ENCODE peak calls at places on chromosomes 2 and 18, in six cellular contexts. One of them, this sample, is unnamed.

GRCh38 chr18:36158261-36158867 is 28.7 kb downstream of the ELP2 start:
- DNase-seq in neuronal stem cell: no peak
- DNase-seq in IMR-90: peak
- DNase-seq in mesenchymal stem cell: peak
- DNase-seq in H1: no peak
- DNase-seq in trophoblast cell: no peak
- DNase-seq in this sample: no peak

GRCh38 chr18:44759925-44760342 is 79.2 kb downstream of the SETBP1 start:
- DNase-seq in neuronal stem cell: no peak
- DNase-seq in IMR-90: no peak
- DNase-seq in mesenchymal stem cell: no peak
- DNase-seq in H1: no peak
- DNase-seq in trophoblast cell: no peak
- DNase-seq in this sample: no peak

GRCh38 chr18:74197705-74198341 is 49.5 kb downstream of the TIMM21 start:
- DNase-seq in neuronal stem cell: no peak
- DNase-seq in IMR-90: no peak
- DNase-seq in mesenchymal stem cell: no peak
- DNase-seq in H1: no peak
- DNase-seq in trophoblast cell: no peak
- DNase-seq in this sample: no peak

GRCh38 chr2:64400733-64401500 is 53.0 kb upstream of the LGALSL start:
- DNase-seq in neuronal stem cell: no peak
- DNase-seq in IMR-90: no peak
- DNase-seq in mesenchymal stem cell: peak
- DNase-seq in H1: no peak
- DNase-seq in trophoblast cell: no peak
- DNase-seq in this sample: no peak

GRCh38 chr18:7618821-7619410 is 51.8 kb downstream of the PTPRM start:
- DNase-seq in neuronal stem cell: peak
- DNase-seq in IMR-90: no peak
- DNase-seq in mesenchymal stem cell: no peak
- DNase-seq in H1: no peak
- DNase-seq in trophoblast cell: no peak
- DNase-seq in this sample: no peak

GRCh38 chr2:106575955-106576354 is 88.8 kb downstream of the CD8B2 start:
- DNase-seq in neuronal stem cell: peak
- DNase-seq in IMR-90: peak
- DNase-seq in mesenchymal stem cell: peak
- DNase-seq in H1: peak
- DNase-seq in trophoblast cell: peak
- DNase-seq in this sample: peak

GRCh38 chr2:80482276-80482675 is 177.7 kb upstream of the LRRTM1 start:
- DNase-seq in neuronal stem cell: no peak
- DNase-seq in IMR-90: no peak
- DNase-seq in mesenchymal stem cell: no peak
- DNase-seq in H1: no peak
- DNase-seq in trophoblast cell: no peak
- DNase-seq in this sample: no peak

GRCh38 chr2:145958611-145959010 is 1438.7 kb upstream of the ZEB2 start:
- DNase-seq in neuronal stem cell: no peak
- DNase-seq in IMR-90: no peak
- DNase-seq in mesenchymal stem cell: peak
- DNase-seq in H1: no peak
- DNase-seq in trophoblast cell: no peak
- DNase-seq in this sample: no peak

GRCh38 chr2:25165992-25166618 is 2.3 kb downstream of the POMC start:
- DNase-seq in neuronal stem cell: no peak
- DNase-seq in IMR-90: no peak
- DNase-seq in mesenchymal stem cell: no peak
- DNase-seq in H1: peak
- DNase-seq in trophoblast cell: peak
- DNase-seq in this sample: peak

GRCh38 chr2:131542438-131543384 is 15.0 kb downstream of the CCDC74A start:
- DNase-seq in neuronal stem cell: no peak
- DNase-seq in IMR-90: no peak
- DNase-seq in mesenchymal stem cell: no peak
- DNase-seq in H1: no peak
- DNase-seq in trophoblast cell: no peak
- DNase-seq in this sample: no peak

GRCh38 chr2:106193491-106193976 is 567 bp downstream of the UXS1 start:
- DNase-seq in neuronal stem cell: peak
- DNase-seq in IMR-90: no peak
- DNase-seq in mesenchymal stem cell: no peak
- DNase-seq in H1: peak
- DNase-seq in trophoblast cell: no peak
- DNase-seq in this sample: no peak

GRCh38 chr2:98769784-98770183 is 38.9 kb upstream of the MGAT4A start:
- DNase-seq in neuronal stem cell: no peak
- DNase-seq in IMR-90: no peak
- DNase-seq in mesenchymal stem cell: no peak
- DNase-seq in H1: no peak
- DNase-seq in trophoblast cell: peak
- DNase-seq in this sample: no peak

GRCh38 chr2:111058264-111058663 is 62.5 kb upstream of the BCL2L11 start:
- DNase-seq in neuronal stem cell: no peak
- DNase-seq in IMR-90: no peak
- DNase-seq in mesenchymal stem cell: no peak
- DNase-seq in H1: no peak
- DNase-seq in trophoblast cell: no peak
- DNase-seq in this sample: no peak

GRCh38 chr2:98849113-98849512 is 86.9 kb downstream of the CRACDL start:
- DNase-seq in neuronal stem cell: no peak
- DNase-seq in IMR-90: no peak
- DNase-seq in mesenchymal stem cell: no peak
- DNase-seq in H1: no peak
- DNase-seq in trophoblast cell: no peak
- DNase-seq in this sample: no peak

GRCh38 chr2:147099845-147100244 is 745.0 kb upstream of the ACVR2A start:
- DNase-seq in neuronal stem cell: no peak
- DNase-seq in IMR-90: no peak
- DNase-seq in mesenchymal stem cell: no peak
- DNase-seq in H1: no peak
- DNase-seq in trophoblast cell: peak
- DNase-seq in this sample: no peak

GRCh38 chr18:35473562-35473961 is 24.2 kb downstream of the INO80C start:
- DNase-seq in neuronal stem cell: no peak
- DNase-seq in IMR-90: no peak
- DNase-seq in mesenchymal stem cell: no peak
- DNase-seq in H1: no peak
- DNase-seq in trophoblast cell: no peak
- DNase-seq in this sample: no peak

GRCh38 chr18:40006553-40007073 is 1948.4 kb upstream of the PIK3C3 start:
- DNase-seq in neuronal stem cell: no peak
- DNase-seq in IMR-90: no peak
- DNase-seq in mesenchymal stem cell: no peak
- DNase-seq in H1: no peak
- DNase-seq in trophoblast cell: no peak
- DNase-seq in this sample: peak

DNA sequence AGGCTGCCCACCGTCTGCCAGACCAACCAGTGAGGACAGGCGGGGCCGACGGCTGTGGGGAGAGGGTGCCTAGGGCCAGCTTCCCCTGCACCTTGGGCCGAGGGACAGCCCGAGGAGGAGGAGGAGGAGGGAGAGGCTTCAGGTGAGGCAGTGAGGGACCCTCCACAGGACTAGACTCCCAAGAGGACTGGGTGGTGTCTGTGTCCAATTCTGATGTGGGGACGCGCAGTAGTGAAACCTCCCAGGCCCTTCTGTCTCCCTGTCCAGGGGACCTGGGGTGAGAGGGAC is 19.8 kb upstream of the ASB1 start:
- DNase-seq in neuronal stem cell: no peak
- DNase-seq in IMR-90: no peak
- DNase-seq in mesenchymal stem cell: no peak
- DNase-seq in H1: no peak
- DNase-seq in trophoblast cell: no peak
- DNase-seq in this sample: no peak
- H4K91ac ChIP-seq in neuronal stem cell: no peak
- H4K91ac ChIP-seq in IMR-90: no peak
- H4K91ac ChIP-seq in mesenchymal stem cell: no peak
- H4K91ac ChIP-seq in H1: no peak
- H4K91ac ChIP-seq in trophoblast cell: no peak
- H4K91ac ChIP-seq in this sample: no peak

GRCh38 chr18:22108674-22109073 is 60.7 kb upstream of the GATA6 start:
- DNase-seq in neuronal stem cell: no peak
- DNase-seq in IMR-90: no peak
- DNase-seq in mesenchymal stem cell: peak
- DNase-seq in H1: no peak
- DNase-seq in trophoblast cell: no peak
- DNase-seq in this sample: peak
- H2AK5ac ChIP-seq in neuronal stem cell: peak
- H2AK5ac ChIP-seq in IMR-90: no peak
- H2AK5ac ChIP-seq in mesenchymal stem cell: no peak
- H2AK5ac ChIP-seq in H1: no peak
- H2AK5ac ChIP-seq in trophoblast cell: no peak
- H2AK5ac ChIP-seq in this sample: no peak

DNA sequence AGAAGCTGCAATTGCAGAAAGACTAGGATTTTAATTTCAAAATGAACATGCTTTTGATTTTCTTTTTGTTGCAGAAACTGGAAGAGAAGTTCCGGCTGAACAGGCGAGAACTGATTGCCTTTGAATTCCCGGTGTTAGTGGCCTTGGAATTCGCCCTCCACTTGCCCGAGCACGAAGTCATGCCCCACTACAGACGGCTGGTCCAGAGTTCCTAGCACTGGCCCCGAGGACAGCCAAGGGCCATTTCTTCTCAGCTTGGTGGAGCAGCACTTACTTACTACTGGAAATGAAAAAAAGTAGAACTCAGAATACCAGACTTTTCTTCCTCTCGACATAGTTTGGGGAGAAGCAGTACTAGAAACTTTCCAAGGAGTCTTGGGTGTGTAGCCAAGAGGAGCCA is 121.9 kb downstream of the CABLES1 start:
- DNase-seq in neuronal stem cell: no peak
- DNase-seq in IMR-90: no peak
- DNase-seq in mesenchymal stem cell: no peak
- DNase-seq in H1: no peak
- DNase-seq in trophoblast cell: no peak
- DNase-seq in this sample: no peak
- H4K91ac ChIP-seq in neuronal stem cell: no peak
- H4K91ac ChIP-seq in IMR-90: no peak
- H4K91ac ChIP-seq in mesenchymal stem cell: no peak
- H4K91ac ChIP-seq in H1: no peak
- H4K91ac ChIP-seq in trophoblast cell: peak
- H4K91ac ChIP-seq in this sample: no peak

DNA sequence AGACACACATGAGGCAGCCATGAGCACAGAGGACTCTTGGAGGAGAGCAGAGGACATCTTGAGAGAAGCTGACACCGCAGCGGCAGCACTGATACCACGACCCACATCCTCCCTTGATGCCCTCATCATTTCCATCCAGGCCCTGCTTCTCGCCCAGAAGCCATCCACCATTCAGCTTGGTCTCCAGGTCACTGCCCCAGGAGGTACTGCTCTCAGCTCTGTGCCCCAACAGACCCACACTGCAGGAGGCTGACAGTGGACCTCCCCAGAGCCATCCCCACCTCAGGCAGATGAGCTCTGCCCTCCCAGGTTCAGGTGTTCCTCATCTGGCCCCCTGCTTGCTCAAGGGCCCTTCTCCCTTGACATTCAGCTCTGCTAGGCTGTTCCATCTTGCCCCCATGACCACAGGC is 74.9 kb downstream of the ACKR3 start:
- DNase-seq in neuronal stem cell: no peak
- DNase-seq in IMR-90: no peak
- DNase-seq in mesenchymal stem cell: no peak
- DNase-seq in H1: no peak
- DNase-seq in trophoblast cell: no peak
- DNase-seq in this sample: no peak
- H2AK5ac ChIP-seq in neuronal stem cell: no peak
- H2AK5ac ChIP-seq in IMR-90: peak
- H2AK5ac ChIP-seq in mesenchymal stem cell: no peak
- H2AK5ac ChIP-seq in H1: no peak
- H2AK5ac ChIP-seq in trophoblast cell: peak
- H2AK5ac ChIP-seq in this sample: no peak

GRCh38 chr2:231923951-231924888 is 2.0 kb downstream of the NPPC start:
- DNase-seq in neuronal stem cell: no peak
- DNase-seq in IMR-90: no peak
- DNase-seq in mesenchymal stem cell: no peak
- DNase-seq in H1: no peak
- DNase-seq in trophoblast cell: no peak
- DNase-seq in this sample: no peak

GRCh38 chr2:231920795-231921194 is 5.4 kb downstream of the NPPC start:
- DNase-seq in neuronal stem cell: no peak
- DNase-seq in IMR-90: no peak
- DNase-seq in mesenchymal stem cell: no peak
- DNase-seq in H1: no peak
- DNase-seq in trophoblast cell: no peak
- DNase-seq in this sample: no peak

GRCh38 chr2:231924889-231925275 is 1.3 kb downstream of the NPPC start:
- DNase-seq in neuronal stem cell: peak
- DNase-seq in IMR-90: no peak
- DNase-seq in mesenchymal stem cell: peak
- DNase-seq in H1: no peak
- DNase-seq in trophoblast cell: no peak
- DNase-seq in this sample: no peak

GRCh38 chr2:231922311-231922710 is 3.9 kb downstream of the NPPC start:
- DNase-seq in neuronal stem cell: no peak
- DNase-seq in IMR-90: no peak
- DNase-seq in mesenchymal stem cell: no peak
- DNase-seq in H1: no peak
- DNase-seq in trophoblast cell: no peak
- DNase-seq in this sample: no peak

DNA sequence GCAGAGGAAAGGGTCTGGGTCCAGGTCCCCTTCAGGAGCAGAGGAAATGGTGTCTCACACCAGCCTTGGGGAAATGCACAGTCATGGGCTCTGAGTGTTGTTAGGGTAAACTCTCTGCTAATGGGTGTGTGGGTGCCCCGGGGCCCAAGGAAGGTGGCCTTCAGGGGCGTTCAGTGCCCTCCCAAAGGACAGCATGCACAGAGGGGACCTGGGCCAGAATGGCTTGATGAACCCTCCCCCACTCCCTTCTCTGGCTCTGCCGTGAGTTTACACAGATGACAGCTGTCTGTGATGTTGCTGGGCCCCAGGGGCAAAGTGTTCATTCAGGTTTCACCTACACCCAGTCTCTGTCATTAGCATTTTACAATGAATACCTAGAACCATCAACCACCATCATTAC is 3.3 kb downstream of the NPPC start:
- DNase-seq in neuronal stem cell: no peak
- DNase-seq in IMR-90: no peak
- DNase-seq in mesenchymal stem cell: no peak
- DNase-seq in H1: no peak
- DNase-seq in trophoblast cell: no peak
- DNase-seq in this sample: no peak
- H4K91ac ChIP-seq in neuronal stem cell: no peak
- H4K91ac ChIP-seq in IMR-90: no peak
- H4K91ac ChIP-seq in mesenchymal stem cell: no peak
- H4K91ac ChIP-seq in H1: no peak
- H4K91ac ChIP-seq in trophoblast cell: no peak
- H4K91ac ChIP-seq in this sample: no peak

GRCh38 chr2:215712850-215713230 is 277.0 kb upstream of the FN1 start:
- DNase-seq in neuronal stem cell: no peak
- DNase-seq in IMR-90: peak
- DNase-seq in mesenchymal stem cell: peak
- DNase-seq in H1: no peak
- DNase-seq in trophoblast cell: no peak
- DNase-seq in this sample: no peak
- H2AK5ac ChIP-seq in neuronal stem cell: no peak
- H2AK5ac ChIP-seq in IMR-90: peak
- H2AK5ac ChIP-seq in mesenchymal stem cell: peak
- H2AK5ac ChIP-seq in H1: no peak
- H2AK5ac ChIP-seq in trophoblast cell: peak
- H2AK5ac ChIP-seq in this sample: no peak